ENCODE peak calls at places on chromosomes 1 and 21, in six cellular contexts. F, H, X, T, M and V are unnamed samples.

GRCh38 chr1:119988316-119989067 is 81.0 kb downstream of the NOTCH2 start:
- DNase-seq in F (no peak), H (peak), X (no peak), T (no peak), M (peak), V (no peak)

GRCh38 chr1:111208921-111209320 is 8.5 kb upstream of the DENND2D start:
- DNase-seq in F (no peak), H (no peak), X (no peak), T (peak), M (no peak), V (no peak)

GRCh38 chr1:243291287-243291686 is 35.4 kb downstream of the SDCCAG8 start:
- DNase-seq in F (no peak), H (no peak), X (no peak), T (no peak), M (no peak), V (no peak)

GRCh38 chr1:22349302-22350043 is 102.2 kb upstream of the ZBTB40 start:
- DNase-seq in F (no peak), H (no peak), X (no peak), T (no peak), M (no peak), V (no peak)

GRCh38 chr1:205147191-205147590 is 25.4 kb upstream of the RBBP5 start:
- DNase-seq in F (no peak), H (peak), X (no peak), T (no peak), M (peak), V (no peak)

GRCh38 chr1:48121951-48122350 is 100.6 kb upstream of the SLC5A9 start:
- DNase-seq in F (no peak), H (no peak), X (no peak), T (no peak), M (no peak), V (no peak)

GRCh38 chr1:167548059-167548932 is 5.3 kb downstream of the CREG1 start:
- DNase-seq in F (no peak), H (peak), X (no peak), T (no peak), M (no peak), V (no peak)

GRCh38 chr1:248752119-248752931 is 3.2 kb downstream of the LYPD8 start:
- DNase-seq in F (no peak), H (peak), X (no peak), T (no peak), M (no peak), V (no peak)

GRCh38 chr1:161978011-161978790 is 45.5 kb downstream of the OLFML2B start:
- DNase-seq in F (no peak), H (no peak), X (no peak), T (no peak), M (no peak), V (no peak)

GRCh38 chr21:25453524-25453923 is 153.8 kb downstream of the MRPL39 start:
- DNase-seq in F (no peak), H (no peak), X (no peak), T (no peak), M (no peak), V (no peak)

GRCh38 chr1:38559180-38559874 is 300.2 kb downstream of the RRAGC start:
- DNase-seq in F (no peak), H (no peak), X (no peak), T (no peak), M (no peak), V (no peak)

GRCh38 chr21:40730051-40730760 is 116.8 kb downstream of the DSCAM start:
- DNase-seq in F (no peak), H (no peak), X (no peak), T (no peak), M (no peak), V (no peak)

GRCh38 chr1:84936116-84936810 is 43.3 kb upstream of the LPAR3 start:
- DNase-seq in F (no peak), H (peak), X (no peak), T (peak), M (peak), V (no peak)

GRCh38 chr1:11979453-11979817 is 809 bp upstream of the MFN2 start:
- DNase-seq in F (no peak), H (no peak), X (no peak), T (no peak), M (no peak), V (peak)

GRCh38 chr1:65068202-65069011 is 79.6 kb upstream of the AK4 start:
- DNase-seq in F (no peak), H (no peak), X (no peak), T (no peak), M (peak), V (no peak)

GRCh38 chr1:235933483-235934116 is 66.9 kb upstream of the LYST start:
- DNase-seq in F (no peak), H (peak), X (no peak), T (no peak), M (no peak), V (no peak)

GRCh38 chr1:157969693-157970485 is 23.6 kb upstream of the KIRREL1 start:
- DNase-seq in F (no peak), H (peak), X (peak), T (peak), M (peak), V (no peak)

GRCh38 chr1:12711421-12712005 is 4.4 kb upstream of the AADACL3 start:
- DNase-seq in F (no peak), H (no peak), X (no peak), T (no peak), M (no peak), V (no peak)

GRCh38 chr1:221720545-221720944 is 21.3 kb downstream of the DUSP10 start:
- DNase-seq in F (no peak), H (no peak), X (no peak), T (no peak), M (no peak), V (no peak)

GRCh38 chr1:1826356-1827088 is 48.3 kb upstream of the NADK start:
- DNase-seq in F (no peak), H (no peak), X (no peak), T (no peak), M (peak), V (no peak)

GRCh38 chr21:41659791-41660560 is 106.9 kb downstream of the RIPK4 start:
- DNase-seq in F (no peak), H (peak), X (no peak), T (peak), M (peak), V (no peak)

GRCh38 chr1:93186667-93187066 is 6.1 kb downstream of the CCDC18 start:
- DNase-seq in F (no peak), H (no peak), X (no peak), T (no peak), M (no peak), V (no peak)

GRCh38 chr1:20663969-20664715 is 3.0 kb upstream of the DDOST start:
- DNase-seq in F (no peak), H (no peak), X (no peak), T (no peak), M (no peak), V (no peak)

GRCh38 chr1:231214918-231215675 is 25.9 kb upstream of the GNPAT start:
- DNase-seq in F (no peak), H (no peak), X (no peak), T (no peak), M (no peak), V (no peak)

GRCh38 chr1:182600036-182600713 is 4.0 kb downstream of the RGS16 start:
- DNase-seq in F (no peak), H (no peak), X (no peak), T (no peak), M (no peak), V (no peak)

GRCh38 chr1:7408771-7409150 is 362.3 kb upstream of the VAMP3 start:
- DNase-seq in F (peak), H (no peak), X (no peak), T (no peak), M (no peak), V (peak)

GRCh38 chr1:88897070-88897730 is 5.8 kb upstream of the GTF2B start:
- DNase-seq in F (no peak), H (no peak), X (no peak), T (no peak), M (no peak), V (no peak)

GRCh38 chr21:29818520-29818919 is 121.3 kb downstream of the GRIK1 start:
- DNase-seq in F (no peak), H (no peak), X (no peak), T (no peak), M (no peak), V (no peak)

GRCh38 chr21:14543983-14544382 is 2.1 kb downstream of the SAMSN1 start:
- DNase-seq in F (no peak), H (no peak), X (no peak), T (no peak), M (no peak), V (no peak)

GRCh38 chr1:227093309-227093708 is 153.2 kb downstream of the COQ8A start:
- DNase-seq in F (no peak), H (no peak), X (no peak), T (no peak), M (no peak), V (no peak)

GRCh38 chr1:185964946-185965345 is 230.8 kb downstream of the HMCN1 start:
- DNase-seq in F (no peak), H (no peak), X (no peak), T (no peak), M (no peak), V (no peak)

GRCh38 chr21:25323356-25323949 is 283.8 kb downstream of the MRPL39 start:
- DNase-seq in F (no peak), H (peak), X (no peak), T (no peak), M (no peak), V (no peak)

GRCh38 chr1:202131956-202132821 is 9.5 kb downstream of the GPR37L1 start:
- DNase-seq in F (no peak), H (no peak), X (peak), T (peak), M (no peak), V (no peak)

GRCh38 chr1:160834945-160835565 is 27.6 kb downstream of the CD244 start:
- DNase-seq in F (no peak), H (peak), X (no peak), T (peak), M (no peak), V (no peak)

GRCh38 chr1:53594391-53595180 is 135.4 kb downstream of the DMRTB1 start:
- DNase-seq in F (no peak), H (no peak), X (no peak), T (no peak), M (no peak), V (no peak)
- TF ChIP-seq CTCF in F (no peak), H (no peak), X (no peak), T (no peak), M (no peak), V (no peak)

GRCh38 chr1:209672705-209673630 is 2.2 kb upstream of the G0S2 start:
- DNase-seq in F (no peak), H (peak), X (no peak), T (no peak), M (no peak), V (no peak)

GRCh38 chr1:209673631-209674417 is 1.4 kb upstream of the G0S2 start:
- DNase-seq in F (no peak), H (peak), X (no peak), T (no peak), M (no peak), V (no peak)

GRCh38 chr1:209674957-209675566 is at the start of gene G0S2:
- DNase-seq in F (no peak), H (no peak), X (peak), T (peak), M (peak), V (no peak)

GRCh38 chr1:209678981-209679539 is 3.8 kb downstream of the G0S2 start:
- DNase-seq in F (no peak), H (no peak), X (no peak), T (no peak), M (no peak), V (no peak)

GRCh38 chr1:209675567-209676154 is 449 bp downstream of the G0S2 start:
- DNase-seq in F (no peak), H (no peak), X (peak), T (no peak), M (peak), V (no peak)
- TF ChIP-seq CTCF in F (no peak), H (no peak), X (no peak), T (no peak), M (peak), V (no peak)

GRCh38 chr1:184462990-184463389 is 76.2 kb downstream of the C1orf21 start:
- DNase-seq in F (no peak), H (no peak), X (no peak), T (no peak), M (no peak), V (no peak)

GRCh38 chr1:184467295-184467694 is 80.5 kb downstream of the C1orf21 start:
- DNase-seq in F (no peak), H (no peak), X (no peak), T (no peak), M (no peak), V (no peak)

GRCh38 chr1:184463680-184464079 is 76.9 kb downstream of the C1orf21 start:
- DNase-seq in F (no peak), H (no peak), X (no peak), T (no peak), M (no peak), V (no peak)

GRCh38 chr1:184464757-184465156 is 77.9 kb downstream of the C1orf21 start:
- DNase-seq in F (no peak), H (no peak), X (no peak), T (no peak), M (no peak), V (no peak)

GRCh38 chr1:184465489-184466146 is 78.8 kb downstream of the C1orf21 start:
- DNase-seq in F (no peak), H (no peak), X (no peak), T (no peak), M (no peak), V (no peak)
- TF ChIP-seq CTCF in F (peak), H (no peak), X (no peak), T (no peak), M (peak), V (no peak)

GRCh38 chr1:154174654-154175053 is 17.2 kb downstream of the TPM3 start:
- DNase-seq in F (no peak), H (no peak), X (no peak), T (no peak), M (no peak), V (no peak)

GRCh38 chr1:154170547-154171221 is 15.8 kb upstream of the NUP210L start:
- DNase-seq in F (no peak), H (no peak), X (no peak), T (no peak), M (no peak), V (no peak)

GRCh38 chr1:154171880-154172279 is 17.0 kb upstream of the NUP210L start:
- DNase-seq in F (no peak), H (no peak), X (no peak), T (no peak), M (no peak), V (no peak)

GRCh38 chr1:154167461-154167860 is 12.6 kb upstream of the NUP210L start:
- DNase-seq in F (no peak), H (no peak), X (no peak), T (no peak), M (no peak), V (no peak)

GRCh38 chr1:154171222-154171583 is 16.3 kb upstream of the NUP210L start:
- DNase-seq in F (no peak), H (no peak), X (no peak), T (no peak), M (no peak), V (no peak)
- TF ChIP-seq CTCF in F (no peak), H (no peak), X (no peak), T (no peak), M (no peak), V (no peak)

GRCh38 chr1:42957880-42958487 is 684 bp downstream of the SLC2A1 start:
- DNase-seq in F (peak), H (peak), X (peak), T (no peak), M (no peak), V (no peak)
- TF ChIP-seq CTCF in F (no peak), H (no peak), X (no peak), T (no peak), M (no peak), V (no peak)

DNA sequence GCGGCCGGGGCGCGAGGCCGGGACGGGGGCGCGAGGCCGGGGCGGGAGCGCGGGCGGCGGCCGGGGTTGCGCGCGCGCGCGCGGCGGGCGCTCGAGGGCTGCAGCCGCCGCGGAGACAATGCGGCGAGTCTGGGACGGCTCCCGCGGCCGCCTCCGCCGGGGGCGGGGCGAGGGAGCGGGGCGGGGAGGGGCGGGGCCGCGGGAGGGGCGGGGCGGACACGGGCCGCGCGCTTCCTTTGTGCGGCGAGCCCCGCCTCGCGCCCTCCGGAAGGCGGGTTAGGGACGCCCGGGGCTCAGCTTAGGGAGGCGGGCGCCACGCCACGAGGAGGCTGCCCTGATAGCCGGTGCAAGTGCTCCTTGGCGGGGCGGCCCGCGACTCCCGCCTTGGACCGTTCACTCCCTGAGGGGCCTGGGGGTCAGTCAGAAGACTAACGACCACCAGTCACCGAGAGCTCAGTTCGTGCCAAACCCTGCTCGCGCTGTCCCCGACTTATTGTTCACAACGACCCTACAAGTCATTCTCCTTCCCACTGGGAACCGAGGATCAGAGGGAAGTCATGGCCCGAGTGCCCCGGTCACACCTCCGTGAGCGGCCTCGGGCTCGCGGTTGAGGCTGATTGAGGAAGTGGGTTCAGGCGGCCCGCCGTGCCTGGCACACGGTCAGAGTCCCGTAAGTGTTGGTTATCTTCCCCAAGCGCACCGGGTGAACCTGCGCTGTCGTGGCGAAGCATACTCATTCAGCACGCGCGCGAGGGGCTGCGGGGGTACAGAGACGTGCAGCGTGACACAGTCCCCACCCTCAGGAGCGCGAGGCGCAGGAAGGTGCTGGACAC is 29.1 kb upstream of the A3GALT2 start:
- DNase-seq in F (peak), H (peak), X (peak), T (peak), M (peak), V (peak)
- TF ChIP-seq CTCF in F (no peak), H (no peak), X (no peak), T (no peak), M (no peak), V (no peak)

DNA sequence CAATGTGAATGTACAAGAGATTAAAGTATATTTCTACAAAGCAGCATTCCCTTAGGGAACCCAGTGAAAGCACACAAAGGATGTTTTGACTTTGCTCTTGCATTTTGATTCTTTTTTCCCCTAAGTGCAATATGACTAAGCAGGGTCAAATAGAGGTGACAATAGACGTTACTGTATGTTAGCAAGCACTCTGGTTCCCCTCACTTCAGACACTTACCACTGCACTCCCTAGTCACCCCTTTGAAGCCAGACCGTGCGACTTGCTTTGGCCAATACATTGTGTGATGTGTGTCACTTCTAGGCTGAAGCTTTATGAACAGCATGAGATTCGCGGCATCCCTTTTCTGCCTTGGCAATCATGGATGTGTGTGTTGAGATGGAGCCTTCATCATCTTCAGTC is 209.7 kb downstream of the RHOU start:
- DNase-seq in F (no peak), H (no peak), X (no peak), T (no peak), M (no peak), V (no peak)
- TF ChIP-seq CTCF in F (no peak), H (no peak), X (no peak), T (no peak), M (no peak), V (no peak)

GRCh38 chr1:193338194-193338593 is 151.8 kb upstream of the B3GALT2 start:
- DNase-seq in F (no peak), H (peak), X (no peak), T (no peak), M (peak), V (no peak)
- TF ChIP-seq CTCF in F (peak), H (peak), X (no peak), T (no peak), M (no peak), V (no peak)